ENCODE peak calls at places on chromosomes 13 and 19, in five cellular contexts. One of them, this sample, is unnamed.

GRCh38 chr19:28313633-28314032 is 899.3 kb downstream of the UQCRFS1 start:
- DNase-seq in ovary: peak; percentile 28
- DNase-seq in A549: no peak
- DNase-seq in cardiac fibroblast: peak; percentile 77
- DNase-seq in fibroblast of the aortic adventitia: peak; percentile 92
- DNase-seq in this sample: peak; percentile 80

GRCh38 chr19:10114651-10115391 is 3.3 kb downstream of the P2RY11 start:
- DNase-seq in fibroblast of the aortic adventitia: no peak
- DNase-seq in cardiac fibroblast: peak; percentile 18
- DNase-seq in A549: no peak
- DNase-seq in ovary: peak; percentile 53
- DNase-seq in this sample: no peak

GRCh38 chr13:21567714-21568113 is 36.3 kb downstream of the MICU2 start:
- DNase-seq in A549: no peak
- DNase-seq in cardiac fibroblast: peak; percentile 37
- DNase-seq in ovary: no peak
- DNase-seq in fibroblast of the aortic adventitia: no peak
- DNase-seq in this sample: peak; percentile 61

GRCh38 chr19:54451331-54451871 is 2.4 kb downstream of the LENG8 start:
- DNase-seq in ovary: no peak
- DNase-seq in A549: no peak
- DNase-seq in fibroblast of the aortic adventitia: no peak
- DNase-seq in cardiac fibroblast: peak; percentile 43
- DNase-seq in this sample: no peak

GRCh38 chr13:36297259-36297599 is 385 bp downstream of the CCDC169 start:
- DNase-seq in A549: peak; percentile 7
- DNase-seq in ovary: no peak
- DNase-seq in cardiac fibroblast: peak; percentile 55
- DNase-seq in fibroblast of the aortic adventitia: peak; percentile 51
- DNase-seq in this sample: peak; percentile 45

GRCh38 chr13:84126671-84127171 is 244.4 kb upstream of the SLITRK1 start:
- DNase-seq in A549: no peak
- DNase-seq in ovary: no peak
- DNase-seq in fibroblast of the aortic adventitia: no peak
- DNase-seq in cardiac fibroblast: no peak
- DNase-seq in this sample: no peak

GRCh38 chr19:50476224-50476942 is at the start of the genes EMC10 and GARIN5A:
- DNase-seq in fibroblast of the aortic adventitia: peak; percentile 90
- DNase-seq in cardiac fibroblast: peak; percentile 95
- DNase-seq in A549: peak; percentile 99
- DNase-seq in ovary: peak; percentile 97
- DNase-seq in this sample: peak; percentile 96

GRCh38 chr13:112704634-112705145 is 14.9 kb downstream of the ATP11A start:
- DNase-seq in cardiac fibroblast: no peak
- DNase-seq in ovary: no peak
- DNase-seq in fibroblast of the aortic adventitia: no peak
- DNase-seq in A549: no peak
- DNase-seq in this sample: no peak

GRCh38 chr19:35860436-35860817 is 3.7 kb downstream of the KIRREL2 start:
- DNase-seq in ovary: no peak
- DNase-seq in cardiac fibroblast: no peak
- DNase-seq in fibroblast of the aortic adventitia: no peak
- DNase-seq in A549: no peak
- DNase-seq in this sample: no peak

GRCh38 chr19:51810228-51810627 is 15.3 kb downstream of the FPR3 start:
- DNase-seq in ovary: no peak
- DNase-seq in A549: no peak
- DNase-seq in cardiac fibroblast: peak; percentile 32
- DNase-seq in fibroblast of the aortic adventitia: peak; percentile 44
- DNase-seq in this sample: peak; percentile 21

GRCh38 chr13:29754486-29754806 is 96.0 kb downstream of the UBL3 start:
- DNase-seq in A549: no peak
- DNase-seq in fibroblast of the aortic adventitia: peak; percentile 21
- DNase-seq in ovary: no peak
- DNase-seq in cardiac fibroblast: peak; percentile 45
- DNase-seq in this sample: peak; percentile 39

GRCh38 chr13:31046711-31047279 is 114.3 kb downstream of the TEX26 start:
- DNase-seq in A549: no peak
- DNase-seq in cardiac fibroblast: peak; percentile 55
- DNase-seq in ovary: peak; percentile 46
- DNase-seq in fibroblast of the aortic adventitia: peak; percentile 22
- DNase-seq in this sample: peak; percentile 64

GRCh38 chr19:50214699-50215543 is 11.5 kb downstream of the MYH14 start:
- DNase-seq in A549: no peak
- DNase-seq in cardiac fibroblast: no peak
- DNase-seq in ovary: no peak
- DNase-seq in fibroblast of the aortic adventitia: no peak
- DNase-seq in this sample: no peak

GRCh38 chr19:46990998-46991676 is 28.5 kb upstream of the NPAS1 start:
- DNase-seq in cardiac fibroblast: peak; percentile 86
- DNase-seq in A549: peak; percentile 77
- DNase-seq in fibroblast of the aortic adventitia: peak; percentile 94
- DNase-seq in ovary: peak; percentile 89
- DNase-seq in this sample: peak; percentile 92

GRCh38 chr13:60679928-60680693 is 283.1 kb downstream of the TDRD3 start:
- DNase-seq in fibroblast of the aortic adventitia: no peak
- DNase-seq in A549: no peak
- DNase-seq in cardiac fibroblast: peak; percentile 22
- DNase-seq in ovary: no peak
- DNase-seq in this sample: peak; percentile 2

GRCh38 chr19:40617961-40618360 is 16.8 kb downstream of the LTBP4 start:
- DNase-seq in fibroblast of the aortic adventitia: no peak
- DNase-seq in cardiac fibroblast: no peak
- DNase-seq in ovary: no peak
- DNase-seq in A549: no peak
- DNase-seq in this sample: no peak

GRCh38 chr13:100235311-100235901 is 146.5 kb downstream of the PCCA start:
- DNase-seq in cardiac fibroblast: peak; percentile 82
- DNase-seq in fibroblast of the aortic adventitia: peak; percentile 74
- DNase-seq in A549: peak; percentile 23
- DNase-seq in ovary: no peak
- DNase-seq in this sample: peak; percentile 71

GRCh38 chr13:54373211-54373610 is 1344.6 kb downstream of the OLFM4 start:
- DNase-seq in fibroblast of the aortic adventitia: no peak
- DNase-seq in A549: no peak
- DNase-seq in ovary: no peak
- DNase-seq in cardiac fibroblast: no peak
- DNase-seq in this sample: no peak

GRCh38 chr13:90933097-90933826 is 414.2 kb upstream of the MIR17HG start:
- DNase-seq in A549: no peak
- DNase-seq in fibroblast of the aortic adventitia: no peak
- DNase-seq in cardiac fibroblast: no peak
- DNase-seq in ovary: no peak
- DNase-seq in this sample: peak; percentile 1

GRCh38 chr19:6677924-6678689 is 8.1 kb upstream of the TNFSF14 start:
- DNase-seq in fibroblast of the aortic adventitia: no peak
- DNase-seq in cardiac fibroblast: peak; percentile 46
- DNase-seq in ovary: no peak
- DNase-seq in A549: no peak
- DNase-seq in this sample: peak; percentile 52

GRCh38 chr13:25708268-25708667 is 336.5 kb downstream of the ATP8A2 start:
- DNase-seq in cardiac fibroblast: no peak
- DNase-seq in fibroblast of the aortic adventitia: no peak
- DNase-seq in A549: no peak
- DNase-seq in ovary: no peak
- DNase-seq in this sample: no peak

GRCh38 chr19:14147797-14148605 is 11.6 kb upstream of the ASF1B start:
- DNase-seq in cardiac fibroblast: peak; percentile 69
- DNase-seq in ovary: peak; percentile 80
- DNase-seq in fibroblast of the aortic adventitia: peak; percentile 74
- DNase-seq in A549: peak; percentile 73
- DNase-seq in this sample: peak; percentile 75

GRCh38 chr13:50386527-50387123 is 371.4 kb downstream of the KCNRG start:
- DNase-seq in fibroblast of the aortic adventitia: peak; percentile 55
- DNase-seq in A549: no peak
- DNase-seq in cardiac fibroblast: peak; percentile 23
- DNase-seq in ovary: no peak
- DNase-seq in this sample: peak; percentile 33

GRCh38 chr19:54369082-54369691 is 4.5 kb upstream of the LAIR1 start:
- DNase-seq in cardiac fibroblast: no peak
- DNase-seq in ovary: no peak
- DNase-seq in fibroblast of the aortic adventitia: no peak
- DNase-seq in A549: no peak
- DNase-seq in this sample: no peak

GRCh38 chr19:16542894-16543498 is 759 bp upstream of the CHERP start:
- DNase-seq in fibroblast of the aortic adventitia: peak; percentile 6
- DNase-seq in ovary: no peak
- DNase-seq in A549: no peak
- DNase-seq in cardiac fibroblast: peak; percentile 29
- DNase-seq in this sample: peak; percentile 6

GRCh38 chr19:31144471-31144870 is 204.8 kb downstream of the TSHZ3 start:
- DNase-seq in A549: no peak
- DNase-seq in fibroblast of the aortic adventitia: no peak
- DNase-seq in ovary: no peak
- DNase-seq in cardiac fibroblast: no peak
- DNase-seq in this sample: no peak

GRCh38 chr13:75467009-75467728 is 14.8 kb downstream of the TBC1D4 start:
- DNase-seq in A549: no peak
- DNase-seq in cardiac fibroblast: no peak
- DNase-seq in fibroblast of the aortic adventitia: no peak
- DNase-seq in ovary: no peak
- DNase-seq in this sample: no peak

GRCh38 chr13:114177245-114178010 is 1.6 kb upstream of the CFAP97D2 start:
- DNase-seq in A549: no peak
- DNase-seq in fibroblast of the aortic adventitia: no peak
- DNase-seq in ovary: no peak
- DNase-seq in cardiac fibroblast: no peak
- DNase-seq in this sample: no peak

GRCh38 chr13:26743971-26744370 is 16.6 kb downstream of the GPR12 start:
- DNase-seq in A549: no peak
- DNase-seq in cardiac fibroblast: no peak
- DNase-seq in ovary: no peak
- DNase-seq in fibroblast of the aortic adventitia: no peak
- DNase-seq in this sample: no peak

GRCh38 chr13:106373989-106374572 is 161.4 kb downstream of the EFNB2 start:
- DNase-seq in A549: no peak
- DNase-seq in cardiac fibroblast: peak; percentile 65
- DNase-seq in ovary: no peak
- DNase-seq in fibroblast of the aortic adventitia: peak; percentile 80
- DNase-seq in this sample: peak; percentile 77

GRCh38 chr13:27131202-27131623 is 40.4 kb downstream of the USP12 start:
- DNase-seq in cardiac fibroblast: peak; percentile 61
- DNase-seq in A549: no peak
- DNase-seq in fibroblast of the aortic adventitia: peak; percentile 33
- DNase-seq in ovary: no peak
- DNase-seq in this sample: no peak

GRCh38 chr19:53581871-53582279 is 43.9 kb downstream of the ZNF331 start:
- DNase-seq in fibroblast of the aortic adventitia: no peak
- DNase-seq in ovary: no peak
- DNase-seq in cardiac fibroblast: no peak
- DNase-seq in A549: no peak
- DNase-seq in this sample: no peak

DNA sequence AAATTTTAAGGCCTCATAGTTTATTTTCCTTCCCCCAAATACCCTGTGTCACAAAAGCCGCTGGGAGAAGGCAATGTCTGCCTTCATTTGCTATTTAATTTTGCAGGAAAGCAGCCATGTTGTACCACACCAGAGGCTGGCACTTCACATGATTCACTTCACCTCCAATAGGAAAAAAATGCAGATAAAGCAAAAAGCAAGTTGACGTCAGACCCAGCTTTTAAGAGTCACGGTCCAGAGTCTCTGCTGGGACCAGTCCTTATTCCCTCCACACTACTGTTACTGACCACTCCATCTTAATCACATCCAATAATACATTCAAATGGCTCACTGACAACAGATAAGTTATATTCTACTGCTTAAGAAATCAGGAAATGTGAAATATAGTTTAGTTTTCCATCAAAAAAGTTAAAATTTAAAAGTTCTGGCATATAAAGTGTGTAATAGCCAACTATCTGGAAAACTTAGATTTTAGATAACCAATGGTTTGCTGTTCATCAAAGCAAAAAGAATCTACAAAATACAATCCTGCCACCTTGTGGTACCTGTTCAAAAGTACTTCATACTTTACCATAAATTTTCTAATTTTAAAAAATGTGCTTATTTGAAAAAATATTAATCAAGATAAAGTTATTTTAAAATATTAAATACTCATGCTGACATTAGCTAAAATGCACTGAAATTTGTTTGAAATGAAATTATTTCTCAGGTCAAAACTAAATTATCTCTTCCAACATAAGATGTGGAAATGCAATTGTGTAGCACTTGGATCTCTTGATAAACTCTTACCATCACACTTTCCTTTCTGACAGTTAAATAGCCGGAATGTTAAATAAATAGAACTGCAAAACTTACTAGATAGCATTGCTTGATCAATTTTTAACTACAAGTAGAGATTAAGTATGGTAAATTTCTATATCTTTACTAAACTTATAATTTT is 97.3 kb downstream of the SERP2 start:
- DNase-seq in cardiac fibroblast: peak; percentile 61
- DNase-seq in fibroblast of the aortic adventitia: peak; percentile 58
- DNase-seq in ovary: no peak
- DNase-seq in A549: no peak
- DNase-seq in this sample: peak; percentile 64
- H3K4me3 ChIP-seq in cardiac fibroblast: no peak overlapping the region
- H3K4me3 ChIP-seq in fibroblast of the aortic adventitia: no peak overlapping the region
- H3K4me3 ChIP-seq in ovary: no peak overlapping the region
- H3K4me3 ChIP-seq in A549: no peak overlapping the region
- H3K4me3 ChIP-seq in this sample: no peak overlapping the region

GRCh38 chr13:109400625-109401257 is 385.6 kb downstream of the IRS2 start:
- DNase-seq in A549: no peak
- DNase-seq in cardiac fibroblast: no peak
- DNase-seq in ovary: no peak
- DNase-seq in fibroblast of the aortic adventitia: no peak
- DNase-seq in this sample: no peak
- TF ChIP-seq CTCF in A549: no peak
- TF ChIP-seq CTCF in cardiac fibroblast: no peak
- TF ChIP-seq CTCF in ovary: no peak
- TF ChIP-seq CTCF in fibroblast of the aortic adventitia: no peak
- TF ChIP-seq CTCF in this sample: no peak

GRCh38 chr19:4083677-4084546 is 17.2 kb upstream of the ZBTB7A start:
- DNase-seq in A549: no peak
- DNase-seq in cardiac fibroblast: no peak
- DNase-seq in fibroblast of the aortic adventitia: no peak
- DNase-seq in ovary: peak; percentile 52
- DNase-seq in this sample: no peak

GRCh38 chr19:4081441-4082129 is 14.9 kb upstream of the ZBTB7A start:
- DNase-seq in ovary: no peak
- DNase-seq in fibroblast of the aortic adventitia: no peak
- DNase-seq in cardiac fibroblast: no peak
- DNase-seq in A549: no peak
- DNase-seq in this sample: no peak

GRCh38 chr19:4082172-4082571 is 15.5 kb upstream of the ZBTB7A start:
- DNase-seq in cardiac fibroblast: no peak
- DNase-seq in ovary: no peak
- DNase-seq in A549: no peak
- DNase-seq in fibroblast of the aortic adventitia: no peak
- DNase-seq in this sample: no peak

GRCh38 chr19:4086336-4086953 is 19.7 kb upstream of the ZBTB7A start:
- DNase-seq in fibroblast of the aortic adventitia: no peak
- DNase-seq in ovary: no peak
- DNase-seq in A549: no peak
- DNase-seq in cardiac fibroblast: no peak
- DNase-seq in this sample: no peak

GRCh38 chr19:4084547-4084877 is 17.8 kb upstream of the ZBTB7A start:
- DNase-seq in ovary: no peak
- DNase-seq in cardiac fibroblast: no peak
- DNase-seq in A549: no peak
- DNase-seq in fibroblast of the aortic adventitia: no peak
- DNase-seq in this sample: no peak
- H3K4me3 ChIP-seq in ovary: no peak overlapping the region
- H3K4me3 ChIP-seq in cardiac fibroblast: no peak overlapping the region
- H3K4me3 ChIP-seq in A549: no peak overlapping the region
- H3K4me3 ChIP-seq in fibroblast of the aortic adventitia: no peak overlapping the region
- H3K4me3 ChIP-seq in this sample: no peak overlapping the region

GRCh38 chr19:11260996-11261395 is 1.3 kb downstream of the DOCK6 start:
- DNase-seq in fibroblast of the aortic adventitia: no peak
- DNase-seq in A549: no peak
- DNase-seq in cardiac fibroblast: no peak
- DNase-seq in ovary: no peak
- DNase-seq in this sample: no peak
- TF ChIP-seq CTCF in fibroblast of the aortic adventitia: no peak
- TF ChIP-seq CTCF in A549: no peak
- TF ChIP-seq CTCF in cardiac fibroblast: no peak
- TF ChIP-seq CTCF in ovary: no peak
- TF ChIP-seq CTCF in this sample: no peak

This sample was measured in fibroblast of pulmonary artery.